ENCODE peak calls at places on chromosomes 13 and 19, in five cellular contexts. G, N, Y, F and R are unnamed samples.

GRCh38 chr19:33248954-33249613 is 23.4 kb upstream of the SLC7A10 start:
- DNase-seq in F (no peak), N (no peak), G (no peak), Y (no peak), R (no peak)

GRCh38 chr13:39311619-39312018 is 273.4 kb downstream of the NHLRC3 start:
- DNase-seq in N (no peak), Y (peak; percentile 28), G (peak; percentile 5), F (peak; percentile 61), R (no peak)

GRCh38 chr19:32976223-32976805 is 4.3 kb downstream of the FAAP24 start:
- DNase-seq in F (peak; percentile 80), N (peak; percentile 12), Y (peak; percentile 81), G (peak; percentile 80), R (peak; percentile 81)

GRCh38 chr19:36838784-36839324 is 667 bp upstream of the ZNF790 start:
- DNase-seq in F (no peak), G (no peak), N (no peak), Y (peak; percentile 46), R (no peak)

GRCh38 chr13:50320297-50320862 is 305.1 kb downstream of the KCNRG start:
- DNase-seq in F (peak; percentile 35), Y (peak; percentile 50), N (peak; percentile 47), G (peak; percentile 62), R (no peak)

GRCh38 chr13:97263160-97263559 is 41.0 kb downstream of the MBNL2 start:
- DNase-seq in G (no peak), F (no peak), N (no peak), Y (no peak), R (no peak)

GRCh38 chr13:98542568-98543379 is 34.1 kb downstream of the STK24 start:
- DNase-seq in Y (no peak), G (no peak), N (no peak), F (no peak), R (no peak)

GRCh38 chr13:107329991-107330390 is 762.1 kb upstream of the ARGLU1 start:
- DNase-seq in G (no peak), N (no peak), F (peak; percentile 22), Y (peak; percentile 77), R (no peak)

GRCh38 chr13:75455962-75456361 is 26.0 kb downstream of the TBC1D4 start:
- DNase-seq in G (no peak), F (no peak), Y (no peak), N (no peak), R (no peak)

GRCh38 chr13:60974296-60974695 is 441.4 kb downstream of the PCDH20 start:
- DNase-seq in N (no peak), Y (no peak), G (no peak), F (no peak), R (no peak)

GRCh38 chr13:73492811-73493210 is 434.0 kb downstream of the KLF5 start:
- DNase-seq in Y (peak; percentile 7), G (peak; percentile 2), F (no peak), N (no peak), R (no peak)

GRCh38 chr19:4045597-4046361 is 20.9 kb downstream of the ZBTB7A start:
- DNase-seq in Y (no peak), F (no peak), N (no peak), G (no peak), R (no peak)

GRCh38 chr19:4374451-4375163 is 25.7 kb downstream of the SH3GL1 start:
- DNase-seq in N (peak; percentile 58), F (peak; percentile 84), G (peak; percentile 92), Y (peak; percentile 64), R (peak; percentile 94)

GRCh38 chr19:19006213-19006612 is 27.1 kb downstream of the SUGP2 start:
- DNase-seq in Y (peak; percentile 15), G (peak; percentile 40), F (peak; percentile 26), N (no peak), R (no peak)

GRCh38 chr13:101925731-101926130 is 473.3 kb downstream of the ITGBL1 start:
- DNase-seq in Y (no peak), G (no peak), N (no peak), F (no peak), R (no peak)

GRCh38 chr13:110334841-110335490 is 27.9 kb downstream of the COL4A2 start:
- DNase-seq in N (no peak), G (peak; percentile 22), F (no peak), Y (peak; percentile 92), R (no peak)

GRCh38 chr19:31548941-31549340 is 199.7 kb upstream of the TSHZ3 start:
- DNase-seq in F (peak; percentile 63), Y (peak; percentile 69), N (no peak), G (peak; percentile 62), R (peak; percentile 56)

GRCh38 chr13:101554420-101555125 is 102.1 kb downstream of the ITGBL1 start:
- DNase-seq in N (no peak), F (no peak), G (peak; percentile 20), Y (no peak), R (no peak)

GRCh38 chr19:13483215-13483614 is 23.1 kb downstream of the CACNA1A start:
- DNase-seq in N (no peak), Y (no peak), G (no peak), F (no peak), R (no peak)

DNA sequence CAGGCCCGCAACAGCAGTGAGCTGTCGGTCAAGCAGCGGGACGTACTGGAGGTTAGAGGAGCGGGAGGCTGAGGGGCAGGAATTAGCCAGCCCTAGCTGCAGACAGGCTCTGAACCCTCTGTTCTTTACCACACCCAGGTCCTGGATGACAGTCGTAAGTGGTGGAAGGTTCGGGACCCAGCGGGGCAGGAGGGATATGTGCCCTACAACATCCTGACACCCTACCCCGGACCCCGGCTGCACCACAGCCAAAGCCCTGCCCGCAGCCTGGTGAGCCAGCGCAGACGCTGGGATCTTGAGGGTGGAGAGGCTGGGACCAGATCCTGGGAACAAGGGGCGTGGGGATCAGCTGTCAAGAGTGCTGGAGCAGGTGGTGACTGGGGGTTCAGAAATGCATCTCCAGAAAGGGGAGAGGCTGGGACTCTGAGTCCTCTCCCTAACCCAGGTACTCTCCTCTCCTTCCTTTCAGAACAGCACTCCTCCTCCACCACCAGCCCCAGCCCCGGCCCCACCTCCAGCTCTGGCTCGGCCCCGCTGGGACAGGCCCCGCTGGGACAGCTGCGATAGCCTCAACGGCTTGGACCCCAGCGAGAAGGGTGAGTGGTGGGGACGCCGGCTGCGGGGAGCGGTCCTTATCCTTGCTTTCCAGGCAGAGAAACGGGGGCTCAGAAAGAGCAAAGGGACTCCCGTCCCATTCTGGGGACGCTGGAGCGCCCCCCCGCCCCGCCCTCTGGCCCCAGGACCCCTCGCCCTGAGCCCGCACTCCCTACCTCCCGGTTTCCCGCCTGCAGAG is 10.4 kb downstream of the EPS8L1 start:
- DNase-seq in G (no peak), F (no peak), Y (no peak), N (no peak), R (no peak)
- H3K4me3 ChIP-seq in G (peak overlapping the region; percentile 63), F (peak overlapping the region; percentile 36), Y (peak overlapping the region; percentile 61), N (peak overlapping the region; percentile 36), R (peak overlapping the region; percentile 36)

GRCh38 chr19:40279761-40280607 is 5.2 kb downstream of the AKT2 start:
- DNase-seq in G (no peak), N (no peak), F (no peak), Y (peak; percentile 38), R (peak; percentile 44)

GRCh38 chr19:40277356-40277755 is 7.8 kb downstream of the AKT2 start:
- DNase-seq in Y (no peak), G (no peak), N (no peak), F (no peak), R (peak; percentile 18)

GRCh38 chr19:40280608-40281221 is 4.4 kb downstream of the AKT2 start:
- DNase-seq in F (no peak), Y (no peak), G (no peak), N (no peak), R (no peak)

GRCh38 chr19:40279120-40279551 is 6.0 kb downstream of the AKT2 start:
- DNase-seq in N (no peak), F (peak; percentile 79), Y (peak; percentile 87), G (peak; percentile 79), R (peak; percentile 77)

DNA sequence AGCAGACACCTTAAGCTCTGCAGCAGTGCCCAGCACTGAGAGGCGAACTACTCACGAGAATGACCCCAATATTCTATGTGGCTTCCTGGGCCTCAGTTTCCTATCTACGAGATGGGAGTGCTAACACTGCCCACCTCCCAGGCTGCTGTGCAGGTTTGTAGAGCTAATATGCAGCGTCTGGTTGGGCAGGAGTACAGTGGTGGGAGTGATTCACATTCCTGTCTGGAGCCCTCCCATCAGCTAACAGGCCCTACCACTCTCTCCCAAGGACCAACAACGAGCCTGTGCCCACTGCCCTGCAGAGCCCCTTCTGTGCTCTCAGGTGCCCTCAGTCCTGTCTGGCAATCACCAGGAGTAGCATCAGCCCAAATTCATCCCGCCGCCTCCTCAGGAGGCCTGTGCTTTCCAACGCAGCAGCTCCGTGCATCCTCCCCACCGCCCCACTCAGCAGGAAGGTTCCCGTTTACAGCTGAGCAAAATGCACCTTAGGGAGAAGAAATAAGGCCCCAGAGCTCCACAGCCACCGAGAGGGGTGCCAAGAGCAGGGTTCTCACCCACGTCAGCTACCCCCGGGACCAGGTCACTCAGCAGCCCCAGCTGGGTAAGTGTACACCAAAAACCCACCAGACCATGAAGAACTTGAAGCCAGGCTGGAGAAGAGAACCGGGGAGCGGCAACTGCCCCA is 6.6 kb downstream of the AKT2 start:
- DNase-seq in F (no peak), G (no peak), Y (peak; percentile 17), N (no peak), R (peak; percentile 33)
- H3K4me3 ChIP-seq in F (no peak overlapping the region), G (peak overlapping the region; percentile 55), Y (peak overlapping the region; percentile 35), N (no peak overlapping the region), R (no peak overlapping the region)

GRCh38 chr13:59665736-59666135 is 498.0 kb downstream of the DIAPH3 start:
- DNase-seq in F (peak; percentile 69), N (no peak), Y (no peak), G (no peak), R (no peak)
- H3K4me3 ChIP-seq in F (no peak overlapping the region), N (no peak overlapping the region), Y (no peak overlapping the region), G (no peak overlapping the region), R (no peak overlapping the region)

GRCh38 chr19:17688853-17689595 is 870 bp upstream of the UNC13A start:
- DNase-seq in N (no peak), G (no peak), Y (no peak), F (peak; percentile 12), R (no peak)
- H3K4me3 ChIP-seq in N (no peak overlapping the region), G (no peak overlapping the region), Y (no peak overlapping the region), F (no peak overlapping the region), R (no peak overlapping the region)

GRCh38 chr13:79485014-79485441 is 4.1 kb downstream of the NDFIP2 start:
- DNase-seq in G (peak; percentile 87), F (peak; percentile 75), Y (peak; percentile 93), N (peak; percentile 84), R (no peak)
- H3K4me3 ChIP-seq in G (peak overlapping the region; percentile 9), F (no peak overlapping the region), Y (no peak overlapping the region), N (no peak overlapping the region), R (no peak overlapping the region)

GRCh38 chr13:114162533-114162922 is 16.5 kb upstream of the CFAP97D2 start:
- DNase-seq in N (no peak), F (no peak), Y (no peak), G (no peak), R (no peak)
- H3K4me3 ChIP-seq in N (no peak overlapping the region), F (no peak overlapping the region), Y (no peak overlapping the region), G (no peak overlapping the region), R (no peak overlapping the region)

DNA sequence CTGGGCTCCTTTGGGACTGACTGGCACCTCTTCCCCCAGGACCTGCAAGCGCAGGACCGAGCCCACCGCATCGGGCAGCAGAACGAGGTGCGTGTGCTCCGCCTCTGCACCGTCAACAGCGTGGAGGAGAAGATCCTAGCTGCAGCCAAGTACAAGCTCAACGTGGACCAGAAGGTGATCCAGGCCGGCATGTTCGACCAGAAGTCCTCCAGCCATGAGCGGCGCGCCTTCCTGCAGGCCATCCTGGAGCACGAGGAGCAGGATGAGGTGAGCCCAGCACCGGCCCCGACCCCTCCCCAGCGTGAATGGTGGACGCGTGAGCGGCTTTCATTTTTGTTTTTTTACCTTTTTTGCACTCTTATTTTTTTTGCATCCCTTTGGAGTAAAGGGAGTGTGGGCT is 56.0 kb upstream of the LDLR start:
- DNase-seq in G (no peak), N (no peak), F (no peak), Y (no peak), R (no peak)
- H3K4me3 ChIP-seq in G (no peak overlapping the region), N (no peak overlapping the region), F (no peak overlapping the region), Y (no peak overlapping the region), R (no peak overlapping the region)